ENCODE peak calls at places on chromosomes 3 and 15, in six cellular contexts. A is left ventricle myocardium inferior, D is psoas muscle, B is adipocyte, Z is mammary epithelial cell, N is HCT116. W is an unnamed sample.

GRCh38 chr3:151319613-151320012 is 3.0 kb upstream of the GPR87 start:
- DNase-seq in A (no peak), B (peak; percentile 40), N (no peak), Z (no peak), D (no peak), W (no peak)

GRCh38 chr3:172713316-172713715 is 2.4 kb upstream of the NCEH1 start:
- DNase-seq in A (no peak), Z (no peak), B (no peak), N (no peak), D (no peak), W (no peak)

GRCh38 chr15:90666135-90666909 is 50.8 kb upstream of the BLM start:
- DNase-seq in Z (no peak), B (no peak), D (no peak), N (no peak), A (no peak), W (no peak)

GRCh38 chr3:23068016-23068728 is 135.0 kb upstream of the UBE2E2 start:
- DNase-seq in Z (no peak), D (no peak), N (no peak), A (no peak), B (no peak), W (no peak)

GRCh38 chr3:66577804-66578203 is 77.0 kb upstream of the LRIG1 start:
- DNase-seq in N (no peak), B (no peak), Z (no peak), A (no peak), D (no peak), W (no peak)

GRCh38 chr3:54876694-54877093 is 51.2 kb downstream of the LRTM1 start:
- DNase-seq in D (no peak), N (no peak), A (no peak), Z (no peak), B (no peak), W (no peak)

GRCh38 chr15:70140543-70141375 is 43.0 kb upstream of the TLE3 start:
- DNase-seq in B (no peak), Z (peak; percentile 30), D (peak; percentile 39), N (no peak), A (no peak), W (peak; percentile 9)

GRCh38 chr3:125585595-125586223 is 9.6 kb downstream of the OSBPL11 start:
- DNase-seq in B (peak; percentile 86), N (peak; percentile 45), D (no peak), A (peak; percentile 26), Z (peak; percentile 37), W (peak; percentile 63)

GRCh38 chr15:68578960-68579935 is at the start of gene CORO2B:
- DNase-seq in N (no peak), B (peak; percentile 59), A (peak; percentile 54), Z (peak; percentile 19), D (peak; percentile 76), W (no peak)

GRCh38 chr3:192566706-192567290 is 160.5 kb downstream of the FGF12 start:
- DNase-seq in B (peak; percentile 93), Z (peak; percentile 50), N (peak; percentile 60), D (peak; percentile 62), A (peak; percentile 51), W (peak; percentile 41)

GRCh38 chr3:49756036-49756435 is 30.3 kb downstream of the IP6K1 start:
- DNase-seq in Z (no peak), N (no peak), A (no peak), B (no peak), D (no peak), W (no peak)

GRCh38 chr3:99645277-99646106 is 7.1 kb downstream of the COL8A1 start:
- DNase-seq in N (peak; percentile 18), A (no peak), B (peak; percentile 74), D (no peak), Z (peak; percentile 43), W (no peak)

GRCh38 chr15:93088981-93089854 is at the start of gene RGMA:
- DNase-seq in Z (no peak), A (peak; percentile 66), N (no peak), B (peak; percentile 40), D (peak; percentile 86), W (no peak)

GRCh38 chr15:74826372-74826819 is at the start of gene CPLX3:
- DNase-seq in N (no peak), Z (no peak), A (no peak), B (peak; percentile 50), D (no peak), W (no peak)

GRCh38 chr15:49110158-49110944 is 45.0 kb downstream of the COPS2 start:
- DNase-seq in N (no peak), Z (no peak), A (no peak), B (no peak), D (peak; percentile 47), W (no peak)

GRCh38 chr3:178397836-178398235 is 138.4 kb upstream of the KCNMB2 start:
- DNase-seq in B (no peak), D (no peak), Z (no peak), A (no peak), N (no peak), W (no peak)

GRCh38 chr3:188176884-188177283 is 22.9 kb downstream of the LPP start:
- DNase-seq in D (no peak), A (no peak), B (no peak), Z (no peak), N (no peak), W (no peak)
- H3K4me1 ChIP-seq in D (peaks cover 40% of the 10 kb centered on the region), A (peaks cover 96% of the 10 kb centered on the region), B (peaks cover 21% of the 10 kb centered on the region), Z (no peaks in the 10 kb centered on the region), N (peaks cover 6% of the 10 kb centered on the region), W (peaks cover 4% of the 10 kb centered on the region)

DNA sequence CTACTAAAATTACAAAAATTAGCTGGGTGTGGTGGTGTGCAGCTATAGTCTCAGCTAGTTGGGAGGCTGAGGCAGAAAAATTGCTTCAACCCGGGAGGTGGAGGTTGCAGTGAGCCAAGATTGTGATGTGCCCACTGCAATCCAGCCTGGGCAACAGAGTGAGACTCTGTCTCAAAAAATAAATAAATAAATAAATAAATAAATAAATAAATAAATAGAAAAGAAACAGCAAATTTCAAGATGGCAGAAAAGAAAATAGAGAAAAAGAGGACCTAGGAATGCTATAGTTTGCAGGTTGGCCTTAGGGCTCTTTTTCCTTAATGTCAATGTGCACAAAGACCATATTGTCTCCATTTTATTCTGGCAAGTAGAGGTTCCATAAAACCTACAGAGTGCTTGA is 28.2 kb downstream of the IQCF6 start:
- DNase-seq in B (no peak), N (no peak), Z (no peak), D (no peak), A (no peak), W (no peak)
- H3K9me3 ChIP-seq in B (peaks cover 13% of the 10 kb centered on the region), N (peaks cover 4% of the 10 kb centered on the region), Z (peaks cover 4% of the 10 kb centered on the region), D (no peaks in the 10 kb centered on the region), A (peaks cover 15% of the 10 kb centered on the region), W (no peaks in the 10 kb centered on the region)

GRCh38 chr3:134356411-134357040 is 17.7 kb downstream of the AMOTL2 start:
- DNase-seq in N (no peak), Z (no peak), A (no peak), B (no peak), D (peak; percentile 22), W (no peak)
- H3K4me1 ChIP-seq in N (peaks cover 82% of the 10 kb centered on the region), Z (peaks cover 71% of the 10 kb centered on the region), A (peaks cover 100% of the 10 kb centered on the region), B (peaks cover 96% of the 10 kb centered on the region), D (peaks cover 94% of the 10 kb centered on the region), W (peaks cover 4% of the 10 kb centered on the region)

DNA sequence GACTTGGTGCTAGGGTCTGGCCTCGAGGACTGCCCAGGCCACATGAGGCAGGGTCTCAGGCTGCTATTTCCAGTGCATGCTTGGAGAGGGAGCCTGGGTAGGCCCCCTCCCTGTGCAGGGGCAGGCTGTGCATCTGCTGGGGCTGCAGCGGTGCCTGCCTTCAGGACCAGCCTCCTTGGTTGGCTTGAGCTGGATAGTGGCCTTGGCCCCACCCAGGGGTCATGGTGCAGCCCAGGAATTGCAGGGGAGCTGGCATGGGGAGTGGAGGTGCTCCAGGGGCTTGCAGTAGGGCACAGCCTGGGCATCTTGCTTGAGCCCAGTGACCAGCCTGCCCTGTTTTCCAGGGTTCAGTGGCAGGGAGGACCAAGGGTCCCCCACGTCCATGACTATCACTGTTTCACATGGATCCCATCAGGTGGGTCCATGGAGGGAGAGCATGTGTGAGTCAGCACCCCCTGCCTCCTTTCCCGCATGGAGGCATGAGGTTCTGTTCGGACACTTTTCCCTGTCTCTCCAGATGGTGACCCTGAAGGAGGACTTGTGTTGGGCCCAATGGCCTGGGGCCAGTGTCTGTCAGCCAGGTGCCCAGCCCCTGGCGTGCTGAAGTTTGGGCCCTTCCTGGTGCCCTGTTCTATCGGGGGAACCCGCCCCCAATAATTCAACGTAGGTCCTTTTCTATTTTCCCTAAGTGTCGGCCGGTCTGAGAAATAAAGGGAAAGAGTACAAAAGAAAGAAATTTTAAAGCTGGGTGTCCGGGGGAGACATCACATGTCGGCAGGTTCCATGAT is 218.6 kb downstream of the SNRPN start:
- DNase-seq in N (no peak), A (no peak), Z (no peak), D (peak; percentile 26), B (no peak), W (no peak)
- H3K9me3 ChIP-seq in N (peaks cover 13% of the 10 kb centered on the region), A (peaks cover 88% of the 10 kb centered on the region), Z (peaks cover 46% of the 10 kb centered on the region), D (peaks cover 17% of the 10 kb centered on the region), B (peaks cover 15% of the 10 kb centered on the region), W (peaks cover 12% of the 10 kb centered on the region)

DNA sequence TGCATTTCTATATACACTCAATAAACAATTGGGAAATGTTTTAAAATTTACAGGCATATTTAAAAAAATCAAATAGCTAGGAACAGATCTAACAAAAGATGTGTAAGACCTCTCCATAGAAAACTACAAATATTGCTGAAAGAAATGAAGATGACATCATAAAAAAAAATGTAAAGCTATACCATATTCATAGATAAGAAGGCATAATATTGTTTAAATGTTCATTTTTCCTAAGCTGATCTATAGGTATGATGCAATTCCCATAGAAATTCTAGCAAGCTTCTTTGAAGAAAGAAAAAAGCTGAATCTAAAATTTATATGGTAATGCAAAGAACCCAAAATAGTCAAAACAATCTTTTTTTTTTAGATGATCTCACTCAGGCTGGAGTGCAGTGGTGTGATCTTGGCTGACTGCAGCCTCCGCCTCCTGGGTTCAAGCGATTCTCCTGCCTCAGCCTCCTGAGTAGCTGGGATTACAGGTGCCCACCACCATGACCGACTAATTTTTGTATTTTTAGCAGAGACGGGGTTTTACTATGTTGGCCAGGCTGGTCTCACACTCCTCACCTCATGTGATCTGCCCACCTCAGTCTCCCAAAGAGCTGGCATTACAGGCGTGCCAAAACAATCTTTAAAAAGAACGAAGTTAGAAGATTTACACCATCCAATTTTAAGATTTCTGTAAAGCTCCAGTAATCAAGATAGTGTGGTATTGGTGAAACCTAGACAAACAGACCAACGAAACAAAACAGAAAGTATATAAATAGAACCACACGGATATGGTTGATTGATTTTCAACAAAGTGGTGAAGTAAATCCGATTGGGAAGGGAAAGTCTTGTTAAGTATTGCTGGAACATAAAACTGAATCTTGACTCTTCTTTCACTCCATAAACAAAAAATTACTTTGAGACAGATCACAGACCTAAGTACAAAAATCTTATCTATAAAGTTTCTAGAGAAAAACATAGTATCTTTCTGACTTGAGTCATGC is 6.3 kb upstream of the BHLHE40 start:
- DNase-seq in B (no peak), D (no peak), Z (no peak), A (no peak), N (no peak), W (no peak)
- H3K4me1 ChIP-seq in B (peaks cover 14% of the 10 kb centered on the region), D (peaks cover 14% of the 10 kb centered on the region), Z (peaks cover 14% of the 10 kb centered on the region), A (peaks cover 22% of the 10 kb centered on the region), N (peaks cover 26% of the 10 kb centered on the region), W (no peaks in the 10 kb centered on the region)

GRCh38 chr3:52777959-52778805 is 783 bp downstream of the ITIH1 start:
- DNase-seq in A (no peak), B (no peak), D (no peak), N (no peak), Z (no peak), W (no peak)

GRCh38 chr3:52774901-52775864 is 2.2 kb upstream of the ITIH1 start:
- DNase-seq in Z (no peak), A (no peak), B (no peak), N (no peak), D (no peak), W (no peak)

GRCh38 chr3:52777127-52777958 is at the start of gene ITIH1:
- DNase-seq in Z (no peak), D (no peak), A (no peak), B (no peak), N (no peak), W (no peak)

GRCh38 chr3:52774066-52774713 is 3.2 kb upstream of the ITIH1 start:
- DNase-seq in N (no peak), B (no peak), A (no peak), D (peak; percentile 30), Z (no peak), W (no peak)

GRCh38 chr3:52775877-52776276 is 1.5 kb upstream of the ITIH1 start:
- DNase-seq in D (no peak), B (no peak), A (no peak), Z (no peak), N (no peak), W (no peak)
- H3K9me3 ChIP-seq in D (no peaks in the 10 kb centered on the region), B (no peaks in the 10 kb centered on the region), A (no peaks in the 10 kb centered on the region), Z (no peaks in the 10 kb centered on the region), N (no peaks in the 10 kb centered on the region), W (no peaks in the 10 kb centered on the region)

W was measured in iPS DF 6.9.